ENCODE peak calls at places on chromosome 15, in four cellular contexts. One of them, this sample, is unnamed.

GRCh38 chr15:89899303-89899946 is 5.6 kb upstream of the AP3S2 start:
- DNase-seq in A549: no peak
- DNase-seq in GM12878: no peak
- DNase-seq in HepG2: no peak
- DNase-seq in this sample: no peak

GRCh38 chr15:55282284-55282833 is 7.3 kb downstream of the RAB27A start:
- DNase-seq in A549: no peak
- DNase-seq in GM12878: no peak
- DNase-seq in HepG2: no peak
- DNase-seq in this sample: peak

GRCh38 chr15:37586976-37587375 is 347.5 kb upstream of the TMCO5A start:
- DNase-seq in A549: no peak
- DNase-seq in GM12878: no peak
- DNase-seq in HepG2: no peak
- DNase-seq in this sample: no peak

GRCh38 chr15:35256141-35256540 is 171.0 kb upstream of the NANOGP8 start:
- DNase-seq in A549: no peak
- DNase-seq in GM12878: no peak
- DNase-seq in HepG2: no peak
- DNase-seq in this sample: no peak

GRCh38 chr15:66236806-66237205 is 16.7 kb downstream of the MEGF11 start:
- DNase-seq in A549: no peak
- DNase-seq in GM12878: no peak
- DNase-seq in HepG2: no peak
- DNase-seq in this sample: no peak

GRCh38 chr15:90187257-90187868 is 13.8 kb upstream of the SEMA4B start:
- DNase-seq in A549: no peak
- DNase-seq in GM12878: no peak
- DNase-seq in HepG2: no peak
- DNase-seq in this sample: no peak

GRCh38 chr15:77096541-77096940 is 25.6 kb upstream of the TSPAN3 start:
- DNase-seq in A549: no peak
- DNase-seq in GM12878: no peak
- DNase-seq in HepG2: no peak
- DNase-seq in this sample: no peak

GRCh38 chr15:60620707-60621106 is 141.8 kb upstream of the ICE2 start:
- DNase-seq in A549: no peak
- DNase-seq in GM12878: no peak
- DNase-seq in HepG2: no peak
- DNase-seq in this sample: no peak

GRCh38 chr15:99944131-99944530 is 210.9 kb upstream of the LYSMD4 start:
- DNase-seq in A549: no peak
- DNase-seq in GM12878: no peak
- DNase-seq in HepG2: no peak
- DNase-seq in this sample: no peak

GRCh38 chr15:31200735-31201151 is 99.2 kb upstream of the TRPM1 start:
- DNase-seq in A549: peak
- DNase-seq in GM12878: no peak
- DNase-seq in HepG2: peak
- DNase-seq in this sample: peak

GRCh38 chr15:101207867-101208288 is 44.0 kb downstream of the CHSY1 start:
- DNase-seq in A549: no peak
- DNase-seq in GM12878: no peak
- DNase-seq in HepG2: no peak
- DNase-seq in this sample: no peak
- TF ChIP-seq POLR2AphosphoS2 in A549: no peak
- TF ChIP-seq POLR2AphosphoS2 in GM12878: no peak
- TF ChIP-seq POLR2AphosphoS2 in HepG2: no peak
- TF ChIP-seq POLR2AphosphoS2 in this sample: no peak

GRCh38 chr15:57133127-57133968 is 214.9 kb downstream of the TCF12 start:
- DNase-seq in A549: no peak
- DNase-seq in GM12878: no peak
- DNase-seq in HepG2: no peak
- DNase-seq in this sample: no peak
- TF ChIP-seq POLR2AphosphoS2 in A549: no peak
- TF ChIP-seq POLR2AphosphoS2 in GM12878: no peak
- TF ChIP-seq POLR2AphosphoS2 in HepG2: no peak
- TF ChIP-seq POLR2AphosphoS2 in this sample: no peak

GRCh38 chr15:86743283-86743903 is 663.7 kb downstream of the AGBL1 start:
- DNase-seq in A549: peak
- DNase-seq in GM12878: no peak
- DNase-seq in HepG2: peak
- DNase-seq in this sample: no peak
- TF ChIP-seq POLR2AphosphoS2 in A549: no peak
- TF ChIP-seq POLR2AphosphoS2 in GM12878: no peak
- TF ChIP-seq POLR2AphosphoS2 in HepG2: no peak
- TF ChIP-seq POLR2AphosphoS2 in this sample: no peak

GRCh38 chr15:92714071-92714456 is 58.5 kb upstream of the FAM174B start:
- DNase-seq in A549: peak
- DNase-seq in GM12878: no peak
- DNase-seq in HepG2: no peak
- DNase-seq in this sample: no peak
- TF ChIP-seq POLR2AphosphoS2 in A549: no peak
- TF ChIP-seq POLR2AphosphoS2 in GM12878: no peak
- TF ChIP-seq POLR2AphosphoS2 in HepG2: no peak
- TF ChIP-seq POLR2AphosphoS2 in this sample: no peak

DNA sequence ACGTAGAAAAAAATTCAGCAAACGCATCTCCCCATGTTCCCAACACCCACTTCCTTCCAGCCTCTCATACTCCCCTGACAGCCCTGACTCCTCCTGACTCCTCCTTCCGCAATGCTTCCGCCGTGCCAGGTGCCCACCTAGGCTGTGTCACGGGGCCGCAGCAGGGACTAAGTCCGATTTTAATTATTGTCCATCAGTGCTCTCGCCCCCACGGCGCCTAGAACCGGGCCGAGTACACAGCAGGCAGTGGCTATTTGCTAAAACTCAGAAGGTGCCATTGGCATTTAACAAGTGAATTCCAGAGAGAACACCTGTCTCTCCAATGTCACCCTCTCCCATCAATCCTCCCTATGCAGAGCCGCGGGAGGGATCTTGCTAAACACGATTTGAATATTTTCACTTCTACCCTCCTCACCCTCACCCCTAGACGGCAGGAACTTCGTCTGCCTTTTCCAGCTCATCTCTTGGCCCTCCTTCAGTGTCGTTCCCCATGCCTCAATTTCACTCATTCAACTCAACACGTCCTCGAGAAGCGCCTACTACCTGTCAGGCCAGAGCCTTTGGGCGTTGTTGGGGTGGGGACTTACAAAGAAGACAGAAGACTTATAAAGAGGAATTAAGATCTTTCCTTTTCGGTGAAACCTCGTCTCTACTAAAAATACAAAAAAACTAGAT is 11.5 kb upstream of the SHF start:
- DNase-seq in A549: peak
- DNase-seq in GM12878: peak
- DNase-seq in HepG2: peak
- DNase-seq in this sample: no peak
- TF ChIP-seq POLR2AphosphoS2 in A549: no peak
- TF ChIP-seq POLR2AphosphoS2 in GM12878: no peak
- TF ChIP-seq POLR2AphosphoS2 in HepG2: no peak
- TF ChIP-seq POLR2AphosphoS2 in this sample: no peak

DNA sequence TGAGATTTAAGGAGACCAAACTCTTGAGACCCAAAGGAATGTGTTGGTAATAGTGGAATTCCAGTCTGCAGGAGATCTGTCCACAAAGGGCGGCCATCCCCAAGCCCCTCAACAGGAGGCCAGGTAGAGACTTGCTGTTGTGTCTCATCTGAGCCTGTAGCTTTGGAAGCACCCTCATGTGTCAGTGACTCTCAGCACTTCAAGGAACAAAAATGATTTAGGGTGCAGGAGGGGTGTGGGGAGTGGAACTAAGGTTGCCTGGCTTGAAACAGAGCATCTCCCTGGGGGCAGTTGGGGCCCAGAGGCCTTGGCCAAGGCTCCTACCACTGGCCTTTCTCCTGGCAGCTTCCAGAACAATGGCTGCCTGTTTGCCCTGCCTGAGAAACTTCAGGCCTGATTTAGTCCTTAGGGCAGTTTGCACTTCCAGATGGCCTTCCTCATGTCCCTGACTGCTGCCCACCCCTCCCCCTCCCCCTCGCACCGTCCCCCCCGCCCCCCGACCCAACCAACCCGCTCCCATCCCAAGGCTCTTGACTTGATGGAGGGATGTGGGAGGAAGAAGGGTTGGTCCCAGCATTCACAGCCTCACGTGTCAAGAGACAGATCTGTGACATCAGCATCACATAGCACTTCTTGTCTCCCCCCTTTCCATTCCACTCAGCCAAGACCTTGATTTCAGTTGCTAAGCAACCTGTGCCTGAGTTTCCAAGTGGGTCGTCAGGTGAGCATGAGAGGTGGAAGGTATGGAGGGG is 77.1 kb downstream of the CORO2B start:
- DNase-seq in A549: no peak
- DNase-seq in GM12878: no peak
- DNase-seq in HepG2: no peak
- DNase-seq in this sample: no peak
- TF ChIP-seq POLR2AphosphoS2 in A549: no peak
- TF ChIP-seq POLR2AphosphoS2 in GM12878: no peak
- TF ChIP-seq POLR2AphosphoS2 in HepG2: no peak
- TF ChIP-seq POLR2AphosphoS2 in this sample: no peak

GRCh38 chr15:94387854-94388441 is 156.6 kb downstream of the MCTP2 start:
- DNase-seq in A549: no peak
- DNase-seq in GM12878: peak
- DNase-seq in HepG2: no peak
- DNase-seq in this sample: no peak
- TF ChIP-seq POLR2AphosphoS2 in A549: no peak
- TF ChIP-seq POLR2AphosphoS2 in GM12878: no peak
- TF ChIP-seq POLR2AphosphoS2 in HepG2: no peak
- TF ChIP-seq POLR2AphosphoS2 in this sample: no peak

GRCh38 chr15:81297147-81297572 is 26.8 kb downstream of the STARD5 start:
- DNase-seq in A549: peak
- DNase-seq in GM12878: no peak
- DNase-seq in HepG2: no peak
- DNase-seq in this sample: no peak
- TF ChIP-seq POLR2AphosphoS2 in A549: no peak
- TF ChIP-seq POLR2AphosphoS2 in GM12878: no peak
- TF ChIP-seq POLR2AphosphoS2 in HepG2: no peak
- TF ChIP-seq POLR2AphosphoS2 in this sample: no peak

GRCh38 chr15:91572110-91572509 is 281.4 kb upstream of the SLCO3A1 start:
- DNase-seq in A549: peak
- DNase-seq in GM12878: no peak
- DNase-seq in HepG2: no peak
- DNase-seq in this sample: no peak
- TF ChIP-seq POLR2AphosphoS2 in A549: no peak
- TF ChIP-seq POLR2AphosphoS2 in GM12878: no peak
- TF ChIP-seq POLR2AphosphoS2 in HepG2: no peak
- TF ChIP-seq POLR2AphosphoS2 in this sample: no peak

DNA sequence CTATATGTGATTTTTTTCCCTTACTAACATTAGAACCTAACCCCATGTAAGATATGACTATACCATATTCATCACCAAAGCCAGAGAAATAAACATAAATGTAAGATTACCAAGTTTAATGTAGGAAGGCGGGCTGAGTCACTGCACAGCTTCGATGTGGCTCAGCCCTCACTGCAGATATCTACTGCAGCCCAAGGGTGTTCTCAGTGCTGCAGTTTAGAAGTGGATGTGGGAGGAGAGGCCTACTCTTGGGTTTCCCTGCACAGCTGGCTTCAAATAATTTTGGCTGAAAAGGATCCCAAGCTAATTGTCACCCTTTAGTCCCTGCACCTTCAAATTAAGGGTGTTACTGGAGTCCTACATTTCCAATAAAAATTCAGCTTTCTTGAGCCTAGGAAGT is 9.2 kb downstream of the ARPP19 start:
- DNase-seq in A549: no peak
- DNase-seq in GM12878: no peak
- DNase-seq in HepG2: no peak
- DNase-seq in this sample: no peak
- TF ChIP-seq POLR2AphosphoS2 in A549: no peak
- TF ChIP-seq POLR2AphosphoS2 in GM12878: no peak
- TF ChIP-seq POLR2AphosphoS2 in HepG2: no peak
- TF ChIP-seq POLR2AphosphoS2 in this sample: no peak